ENCODE peak calls at places on chromosomes 5 and 9, in ten cellular contexts. E is natural killer cell; D is GM03348; Q is AG08395; Z is activated CD8-positive, alpha-beta memory T cell treated with anti-CD3 and anti-CD28 coated beads, Interleukin-2, amount 10 ng/mL, durations not matched to agents 7 days and 5 days; J is germinal center; F is testis; P is CD4-positive, CD25-positive, alpha-beta regulatory T cell; B is NCI-H2081; S is posterior cingulate gyrus. M is an unnamed sample.

GRCh38 chr5:17852701-17853100 is 218.4 kb downstream of the TAF11L14 start:
- DNase-seq in Z (no peak), P (no peak), J (no peak), E (no peak), D (no peak), B (no peak), F (no peak), Q (no peak), S (no peak), M (no peak)

GRCh38 chr5:90640484-90641059 is 82.0 kb downstream of the ADGRV1 start:
- DNase-seq in J (no peak), P (no peak), Z (no peak), D (no peak), E (no peak), B (peak), Q (no peak), F (no peak), S (peak), M (no peak)

GRCh38 chr9:109181284-109181683 is 14.2 kb upstream of the FRRS1L start:
- DNase-seq in E (no peak), P (peak), F (no peak), D (no peak), Q (no peak), Z (peak), B (no peak), S (no peak), J (no peak), M (no peak)

GRCh38 chr9:134637241-134637640 is 4.4 kb upstream of the COL5A1 start:
- DNase-seq in B (no peak), F (no peak), J (no peak), E (no peak), P (no peak), D (no peak), S (peak), Q (no peak), Z (no peak), M (no peak)

GRCh38 chr9:89137548-89138462 is 40.8 kb downstream of the SHC3 start:
- DNase-seq in E (no peak), D (peak), B (no peak), P (no peak), F (peak), Q (peak), J (no peak), Z (no peak), S (no peak), M (peak)

GRCh38 chr9:113720495-113720894 is 155.6 kb upstream of the ZNF618 start:
- DNase-seq in Z (peak), S (no peak), B (no peak), J (no peak), Q (no peak), E (no peak), D (no peak), P (no peak), F (no peak), M (no peak)

GRCh38 chr9:129412814-129413536 is 207.9 kb downstream of the C9orf50 start:
- DNase-seq in F (peak), J (no peak), Z (peak), D (peak), Q (peak), B (peak), S (peak), P (no peak), E (no peak), M (peak)

GRCh38 chr5:160341309-160341874 is 29.0 kb upstream of the CCNJL start:
- DNase-seq in D (no peak), S (no peak), P (no peak), B (no peak), J (no peak), F (no peak), Z (no peak), E (no peak), Q (no peak), M (no peak)

GRCh38 chr5:148382961-148383360 is 797 bp upstream of the FBXO38 start:
- DNase-seq in Z (no peak), Q (no peak), D (no peak), E (no peak), S (no peak), J (no peak), B (no peak), P (peak), F (no peak), M (no peak)

GRCh38 chr9:79154806-79155205 is 417.0 kb upstream of the TLE4 start:
- DNase-seq in Z (no peak), Q (peak), P (no peak), J (no peak), F (no peak), S (no peak), E (no peak), D (peak), B (no peak), M (no peak)

GRCh38 chr9:128936171-128936865 is 11.1 kb downstream of the DOLK start:
- DNase-seq in D (no peak), B (no peak), P (no peak), Z (no peak), E (no peak), J (no peak), Q (no peak), S (no peak), F (no peak), M (no peak)

GRCh38 chr9:100472725-100473261 is at the start of gene TMEFF1:
- DNase-seq in P (no peak), B (peak), E (no peak), D (peak), F (peak), S (peak), J (peak), Z (peak), Q (peak), M (no peak)

GRCh38 chr5:61817472-61818326 is 485.6 kb downstream of the ZSWIM6 start:
- DNase-seq in E (no peak), P (no peak), B (peak), J (no peak), F (peak), D (peak), S (peak), Z (no peak), Q (peak), M (no peak)

GRCh38 chr9:136754626-136755284 is 3.3 kb downstream of the LCN8 start:
- DNase-seq in E (no peak), Q (no peak), P (no peak), B (no peak), S (no peak), F (no peak), J (no peak), Z (no peak), D (no peak), M (no peak)

GRCh38 chr9:118183571-118183970 is 479.4 kb downstream of the TLR4 start:
- DNase-seq in E (no peak), Z (no peak), D (no peak), J (no peak), F (no peak), B (no peak), S (no peak), Q (no peak), P (no peak), M (no peak)

GRCh38 chr9:131999692-132000551 is 79.7 kb downstream of the MED27 start:
- DNase-seq in S (no peak), Q (peak), J (no peak), P (no peak), Z (no peak), F (no peak), D (peak), E (no peak), B (no peak), M (no peak)

GRCh38 chr9:97628668-97629067 is 4.5 kb downstream of the TSTD2 start:
- DNase-seq in S (no peak), Q (no peak), Z (no peak), B (peak), D (no peak), E (no peak), J (no peak), P (no peak), F (no peak), M (no peak)

GRCh38 chr5:35198096-35198495 is 32.2 kb downstream of the PRLR start:
- DNase-seq in B (peak), J (no peak), F (peak), P (no peak), Z (no peak), D (peak), E (no peak), Q (peak), S (no peak), M (no peak)

GRCh38 chr9:127177221-127177620 is 54.8 kb upstream of the ANGPTL2 start:
- DNase-seq in B (no peak), F (peak), S (no peak), E (no peak), P (no peak), D (no peak), Z (no peak), Q (no peak), J (no peak), M (no peak)

GRCh38 chr9:693460-694390 is 147.8 kb upstream of the DMRT1 start:
- DNase-seq in S (no peak), E (no peak), F (peak), J (no peak), P (no peak), Z (no peak), Q (peak), B (no peak), D (peak), M (no peak)

GRCh38 chr9:124696101-124696500 is 75.0 kb downstream of the NR6A1 start:
- DNase-seq in J (no peak), F (no peak), S (no peak), P (no peak), D (peak), Q (peak), E (no peak), Z (no peak), B (no peak), M (no peak)

GRCh38 chr5:30839956-30840355 is 353.5 kb upstream of the CDH6 start:
- DNase-seq in Z (no peak), S (no peak), J (no peak), D (no peak), B (no peak), E (no peak), P (no peak), F (no peak), Q (no peak), M (no peak)

GRCh38 chr5:1779021-1779680 is 20.5 kb downstream of the MRPL36 start:
- DNase-seq in S (no peak), Q (no peak), F (no peak), D (no peak), P (no peak), E (no peak), B (no peak), J (no peak), Z (no peak), M (no peak)

GRCh38 chr5:17190799-17191391 is 26.5 kb upstream of the BASP1 start:
- DNase-seq in Z (no peak), S (no peak), Q (no peak), P (no peak), F (no peak), D (no peak), B (no peak), E (no peak), J (no peak), M (no peak)